ENCODE peak calls at places on chromosomes 7 and 10, in ten cellular contexts. R is activated naive CD4-positive, alpha-beta T cell treated with anti-CD3 and anti-CD28 coated beads, Interleukin-2, amount 10 ng/mL, durations not matched to agents 7 days and 5 days; W is activated CD8-positive, alpha-beta memory T cell treated with anti-CD3 and anti-CD28 coated beads for 48 hours; C is PC-3; Q is T-helper 17 cell; H is left ventricle myocardium superior; O is T-helper 1 cell; P is AML-193; G is globus pallidus; M is AG20443. V is an unnamed sample.

GRCh38 chr7:108016841-108017775 is 14.1 kb upstream of the LAMB1 start:
- DNase-seq in W (no peak), O (no peak), M (peak), C (peak), G (no peak), Q (no peak), R (no peak), H (no peak), P (peak), V (peak)

GRCh38 chr10:94292448-94293118 is 70.2 kb downstream of the NOC3L start:
- DNase-seq in G (no peak), C (peak), H (peak), W (no peak), R (no peak), M (peak), Q (no peak), O (no peak), P (no peak), V (peak)

GRCh38 chr7:27962250-27962649 is 218.3 kb downstream of the JAZF1 start:
- DNase-seq in R (no peak), G (no peak), W (no peak), P (no peak), O (no peak), H (no peak), Q (no peak), M (no peak), C (no peak), V (no peak)

GRCh38 chr10:114334301-114334700 is 70.0 kb downstream of the AFAP1L2 start:
- DNase-seq in W (no peak), O (no peak), R (no peak), P (no peak), M (peak), C (no peak), Q (no peak), G (no peak), H (no peak), V (no peak)

GRCh38 chr10:98344589-98345038 is 70.4 kb downstream of the PYROXD2 start:
- DNase-seq in G (no peak), R (no peak), P (no peak), C (no peak), W (no peak), H (peak), O (no peak), Q (no peak), M (peak), V (peak)

GRCh38 chr7:7098280-7098818 is 84.0 kb upstream of the C1GALT1 start:
- DNase-seq in H (no peak), W (no peak), R (no peak), Q (no peak), P (no peak), O (no peak), M (no peak), G (no peak), C (peak), V (no peak)

GRCh38 chr10:86329093-86329710 is 37.4 kb downstream of the GRID1 start:
- DNase-seq in Q (no peak), P (no peak), W (no peak), M (no peak), H (no peak), G (no peak), R (no peak), C (no peak), O (no peak), V (no peak)

GRCh38 chr10:58305821-58306220 is 29.0 kb upstream of the UBE2D1 start:
- DNase-seq in G (no peak), R (no peak), O (no peak), P (no peak), W (no peak), C (no peak), M (no peak), H (no peak), Q (no peak), V (no peak)

GRCh38 chr7:7996568-7996967 is 28.0 kb downstream of the GLCCI1 start:
- DNase-seq in H (no peak), Q (no peak), M (peak), P (no peak), G (no peak), O (no peak), R (no peak), C (peak), W (no peak), V (no peak)

GRCh38 chr7:30683839-30684238 is 1.6 kb upstream of the CRHR2 start:
- DNase-seq in C (no peak), W (no peak), R (no peak), M (no peak), G (peak), Q (no peak), O (no peak), H (peak), P (no peak), V (no peak)

GRCh38 chr10:4242561-4243035 is 457.6 kb upstream of the KLF6 start:
- DNase-seq in O (no peak), R (no peak), H (peak), Q (no peak), W (no peak), C (peak), P (no peak), M (peak), G (no peak), V (peak)

GRCh38 chr10:77007836-77008235 is 629.8 kb downstream of the KCNMA1 start:
- DNase-seq in Q (no peak), P (no peak), R (no peak), H (no peak), G (no peak), O (no peak), W (no peak), C (no peak), M (no peak), V (no peak)

GRCh38 chr10:49404321-49404878 is 8.5 kb upstream of the DRGX start:
- DNase-seq in H (no peak), M (no peak), R (no peak), O (no peak), Q (no peak), P (no peak), W (no peak), G (no peak), C (no peak), V (no peak)

GRCh38 chr7:44461387-44461786 is 29.1 kb downstream of the NUDCD3 start:
- DNase-seq in Q (no peak), M (peak), H (no peak), O (peak), R (peak), P (no peak), C (peak), W (no peak), G (no peak), V (peak)

GRCh38 chr10:100515612-100516011 is 4.0 kb downstream of the SEC31B start:
- DNase-seq in G (no peak), H (no peak), Q (no peak), M (no peak), W (no peak), C (no peak), R (no peak), P (no peak), O (no peak), V (no peak)

GRCh38 chr10:127440371-127440770 is 108.7 kb upstream of the NPS start:
- DNase-seq in H (no peak), R (no peak), Q (no peak), W (no peak), C (no peak), P (no peak), O (no peak), G (no peak), M (no peak), V (no peak)

GRCh38 chr7:94059747-94060146 is 55.6 kb upstream of the BET1 start:
- DNase-seq in Q (no peak), W (no peak), C (no peak), P (no peak), O (peak), M (peak), H (no peak), R (no peak), G (no peak), V (peak)

GRCh38 chr7:29327455-29327854 is 132.9 kb downstream of the CHN2 start:
- DNase-seq in P (no peak), O (no peak), R (no peak), C (no peak), M (no peak), W (no peak), H (no peak), Q (no peak), G (no peak), V (no peak)

GRCh38 chr7:147048864-147049263 is 932.3 kb downstream of the CNTNAP2 start:
- DNase-seq in M (no peak), W (no peak), P (no peak), Q (no peak), R (no peak), C (no peak), O (no peak), H (no peak), G (no peak), V (no peak)

GRCh38 chr10:89088901-89089300 is 98.3 kb downstream of the FAS start:
- DNase-seq in G (no peak), H (no peak), R (no peak), O (no peak), Q (no peak), M (no peak), W (no peak), C (no peak), P (no peak), V (no peak)

GRCh38 chr10:69312537-69312936 is 34.2 kb downstream of the HK1 start:
- DNase-seq in O (no peak), G (no peak), P (no peak), R (no peak), M (no peak), H (no peak), W (no peak), Q (no peak), C (no peak), V (no peak)

GRCh38 chr10:76453997-76454396 is 1022.6 kb downstream of the LRMDA start:
- DNase-seq in H (no peak), Q (no peak), P (no peak), G (no peak), W (no peak), R (no peak), M (no peak), C (no peak), O (no peak), V (no peak)